ENCODE peak calls at places on chromosomes 4 and X, in ten cellular contexts. One of them, this sample, is unnamed.

GRCh38 chr4:151408380-151408629 is 671 bp upstream of the FHIP1A start:
- DNase-seq in SJSA1: no peak
- DNase-seq in heart right ventricle: no peak
- DNase-seq in CD4-positive, alpha-beta memory T cell: no peak
- DNase-seq in colonic mucosa: peak; percentile 26
- DNase-seq in Karpas-422: no peak
- DNase-seq in ovary: no peak
- DNase-seq in CD8-positive, alpha-beta T cell: no peak
- DNase-seq in neural progenitor cell: no peak
- DNase-seq in breast epithelium: no peak
- DNase-seq in this sample: no peak

GRCh38 chrX:37686348-37686736 is 751 bp downstream of the XK start:
- DNase-seq in SJSA1: no peak
- DNase-seq in heart right ventricle: no peak
- DNase-seq in CD4-positive, alpha-beta memory T cell: no peak
- DNase-seq in colonic mucosa: no peak
- DNase-seq in Karpas-422: no peak
- DNase-seq in ovary: no peak
- DNase-seq in CD8-positive, alpha-beta T cell: no peak
- DNase-seq in neural progenitor cell: no peak
- DNase-seq in breast epithelium: no peak
- DNase-seq in this sample: no peak

GRCh38 chr4:6282247-6282646 is 12.6 kb downstream of the WFS1 start:
- DNase-seq in SJSA1: no peak
- DNase-seq in heart right ventricle: no peak
- DNase-seq in CD4-positive, alpha-beta memory T cell: no peak
- DNase-seq in colonic mucosa: no peak
- DNase-seq in Karpas-422: no peak
- DNase-seq in ovary: peak; percentile 55
- DNase-seq in CD8-positive, alpha-beta T cell: no peak
- DNase-seq in neural progenitor cell: no peak
- DNase-seq in breast epithelium: no peak
- DNase-seq in this sample: no peak

GRCh38 chr4:16162891-16163290 is 63.4 kb downstream of the TAPT1 start:
- DNase-seq in SJSA1: no peak
- DNase-seq in heart right ventricle: no peak
- DNase-seq in CD4-positive, alpha-beta memory T cell: no peak
- DNase-seq in colonic mucosa: no peak
- DNase-seq in Karpas-422: no peak
- DNase-seq in ovary: no peak
- DNase-seq in CD8-positive, alpha-beta T cell: no peak
- DNase-seq in neural progenitor cell: no peak
- DNase-seq in breast epithelium: no peak
- DNase-seq in this sample: no peak

GRCh38 chr4:78938868-78939666 is at the start of gene PAQR3:
- DNase-seq in SJSA1: peak; percentile 83
- DNase-seq in heart right ventricle: peak; percentile 80
- DNase-seq in CD4-positive, alpha-beta memory T cell: peak; percentile 83
- DNase-seq in colonic mucosa: peak; percentile 88
- DNase-seq in Karpas-422: peak; percentile 87
- DNase-seq in ovary: peak; percentile 88
- DNase-seq in CD8-positive, alpha-beta T cell: peak; percentile 67
- DNase-seq in neural progenitor cell: peak; percentile 95
- DNase-seq in breast epithelium: peak; percentile 64
- DNase-seq in this sample: peak; percentile 83

GRCh38 chrX:124433186-124433585 is 86.8 kb downstream of the SH2D1A start:
- DNase-seq in SJSA1: no peak
- DNase-seq in heart right ventricle: no peak
- DNase-seq in CD4-positive, alpha-beta memory T cell: no peak
- DNase-seq in colonic mucosa: no peak
- DNase-seq in Karpas-422: no peak
- DNase-seq in ovary: no peak
- DNase-seq in CD8-positive, alpha-beta T cell: no peak
- DNase-seq in neural progenitor cell: no peak
- DNase-seq in breast epithelium: no peak
- DNase-seq in this sample: no peak

GRCh38 chr4:156568041-156568440 is 403.6 kb downstream of the PDGFC start:
- DNase-seq in SJSA1: no peak
- DNase-seq in heart right ventricle: no peak
- DNase-seq in CD4-positive, alpha-beta memory T cell: no peak
- DNase-seq in colonic mucosa: no peak
- DNase-seq in Karpas-422: no peak
- DNase-seq in ovary: no peak
- DNase-seq in CD8-positive, alpha-beta T cell: no peak
- DNase-seq in neural progenitor cell: peak; percentile 3
- DNase-seq in breast epithelium: no peak
- DNase-seq in this sample: no peak

GRCh38 chrX:11449613-11450012 is 156.4 kb downstream of the AMELX start:
- DNase-seq in SJSA1: no peak
- DNase-seq in heart right ventricle: no peak
- DNase-seq in CD4-positive, alpha-beta memory T cell: no peak
- DNase-seq in colonic mucosa: no peak
- DNase-seq in Karpas-422: no peak
- DNase-seq in ovary: no peak
- DNase-seq in CD8-positive, alpha-beta T cell: no peak
- DNase-seq in neural progenitor cell: no peak
- DNase-seq in breast epithelium: no peak
- DNase-seq in this sample: no peak

GRCh38 chr4:181030961-181031360 is 1212.2 kb upstream of the TENM3 start:
- DNase-seq in SJSA1: no peak
- DNase-seq in heart right ventricle: no peak
- DNase-seq in CD4-positive, alpha-beta memory T cell: no peak
- DNase-seq in colonic mucosa: no peak
- DNase-seq in Karpas-422: no peak
- DNase-seq in ovary: no peak
- DNase-seq in CD8-positive, alpha-beta T cell: no peak
- DNase-seq in neural progenitor cell: no peak
- DNase-seq in breast epithelium: no peak
- DNase-seq in this sample: no peak

GRCh38 chrX:1239681-1240142 is 27.3 kb upstream of the CRLF2 start:
- DNase-seq in SJSA1: no peak
- DNase-seq in heart right ventricle: peak; percentile 48
- DNase-seq in CD4-positive, alpha-beta memory T cell: no peak
- DNase-seq in colonic mucosa: peak; percentile 42
- DNase-seq in Karpas-422: no peak
- DNase-seq in ovary: no peak
- DNase-seq in CD8-positive, alpha-beta T cell: peak; percentile 19
- DNase-seq in neural progenitor cell: no peak
- DNase-seq in breast epithelium: peak; percentile 20
- DNase-seq in this sample: no peak

GRCh38 chrX:65871671-65872311 is 168.1 kb downstream of the VSIG4 start:
- DNase-seq in SJSA1: peak; percentile 8
- DNase-seq in heart right ventricle: peak; percentile 6
- DNase-seq in CD4-positive, alpha-beta memory T cell: no peak
- DNase-seq in colonic mucosa: peak; percentile 61
- DNase-seq in Karpas-422: no peak
- DNase-seq in ovary: no peak
- DNase-seq in CD8-positive, alpha-beta T cell: no peak
- DNase-seq in neural progenitor cell: peak; percentile 40
- DNase-seq in breast epithelium: no peak
- DNase-seq in this sample: no peak

GRCh38 chr4:165506780-165507305 is 128.0 kb downstream of the CPE start:
- DNase-seq in SJSA1: no peak
- DNase-seq in heart right ventricle: no peak
- DNase-seq in CD4-positive, alpha-beta memory T cell: no peak
- DNase-seq in colonic mucosa: no peak
- DNase-seq in Karpas-422: no peak
- DNase-seq in ovary: no peak
- DNase-seq in CD8-positive, alpha-beta T cell: no peak
- DNase-seq in neural progenitor cell: no peak
- DNase-seq in breast epithelium: no peak
- DNase-seq in this sample: no peak

GRCh38 chrX:140664939-140665338 is 44.6 kb upstream of the LINC00632 start:
- DNase-seq in SJSA1: no peak
- DNase-seq in heart right ventricle: no peak
- DNase-seq in CD4-positive, alpha-beta memory T cell: no peak
- DNase-seq in colonic mucosa: no peak
- DNase-seq in Karpas-422: peak; percentile 69
- DNase-seq in ovary: no peak
- DNase-seq in CD8-positive, alpha-beta T cell: no peak
- DNase-seq in neural progenitor cell: no peak
- DNase-seq in breast epithelium: no peak
- DNase-seq in this sample: no peak

GRCh38 chr4:53501561-53501960 is 89.7 kb downstream of the LNX1 start:
- DNase-seq in SJSA1: no peak
- DNase-seq in heart right ventricle: no peak
- DNase-seq in CD4-positive, alpha-beta memory T cell: no peak
- DNase-seq in colonic mucosa: no peak
- DNase-seq in Karpas-422: no peak
- DNase-seq in ovary: no peak
- DNase-seq in CD8-positive, alpha-beta T cell: no peak
- DNase-seq in neural progenitor cell: no peak
- DNase-seq in breast epithelium: no peak
- DNase-seq in this sample: no peak
- H3K27me3 ChIP-seq in SJSA1: no peaks in the 10 kb centered on the region
- H3K27me3 ChIP-seq in heart right ventricle: no peaks in the 10 kb centered on the region
- H3K27me3 ChIP-seq in CD4-positive, alpha-beta memory T cell: no peaks in the 10 kb centered on the region
- H3K27me3 ChIP-seq in colonic mucosa: no peaks in the 10 kb centered on the region
- H3K27me3 ChIP-seq in Karpas-422: no peaks in the 10 kb centered on the region
- H3K27me3 ChIP-seq in ovary: no peaks in the 10 kb centered on the region
- H3K27me3 ChIP-seq in CD8-positive, alpha-beta T cell: no peaks in the 10 kb centered on the region
- H3K27me3 ChIP-seq in neural progenitor cell: no peaks in the 10 kb centered on the region
- H3K27me3 ChIP-seq in breast epithelium: no peaks in the 10 kb centered on the region
- H3K27me3 ChIP-seq in this sample: no peaks in the 10 kb centered on the region

GRCh38 chr4:80308466-80308822 is 27.1 kb upstream of the CFAP299 start:
- DNase-seq in SJSA1: no peak
- DNase-seq in heart right ventricle: no peak
- DNase-seq in CD4-positive, alpha-beta memory T cell: no peak
- DNase-seq in colonic mucosa: no peak
- DNase-seq in Karpas-422: no peak
- DNase-seq in ovary: no peak
- DNase-seq in CD8-positive, alpha-beta T cell: no peak
- DNase-seq in neural progenitor cell: no peak
- DNase-seq in breast epithelium: no peak
- DNase-seq in this sample: no peak

GRCh38 chr4:80309301-80310004 is 26.1 kb upstream of the CFAP299 start:
- DNase-seq in SJSA1: peak; percentile 71
- DNase-seq in heart right ventricle: no peak
- DNase-seq in CD4-positive, alpha-beta memory T cell: no peak
- DNase-seq in colonic mucosa: no peak
- DNase-seq in Karpas-422: no peak
- DNase-seq in ovary: no peak
- DNase-seq in CD8-positive, alpha-beta T cell: no peak
- DNase-seq in neural progenitor cell: no peak
- DNase-seq in breast epithelium: no peak
- DNase-seq in this sample: no peak

GRCh38 chr4:80306255-80306654 is 29.3 kb upstream of the CFAP299 start:
- DNase-seq in SJSA1: peak; percentile 72
- DNase-seq in heart right ventricle: no peak
- DNase-seq in CD4-positive, alpha-beta memory T cell: no peak
- DNase-seq in colonic mucosa: no peak
- DNase-seq in Karpas-422: no peak
- DNase-seq in ovary: no peak
- DNase-seq in CD8-positive, alpha-beta T cell: no peak
- DNase-seq in neural progenitor cell: no peak
- DNase-seq in breast epithelium: no peak
- DNase-seq in this sample: no peak

GRCh38 chr4:80307183-80307735 is 28.3 kb upstream of the CFAP299 start:
- DNase-seq in SJSA1: peak; percentile 58
- DNase-seq in heart right ventricle: no peak
- DNase-seq in CD4-positive, alpha-beta memory T cell: no peak
- DNase-seq in colonic mucosa: no peak
- DNase-seq in Karpas-422: no peak
- DNase-seq in ovary: no peak
- DNase-seq in CD8-positive, alpha-beta T cell: no peak
- DNase-seq in neural progenitor cell: no peak
- DNase-seq in breast epithelium: no peak
- DNase-seq in this sample: no peak

DNA sequence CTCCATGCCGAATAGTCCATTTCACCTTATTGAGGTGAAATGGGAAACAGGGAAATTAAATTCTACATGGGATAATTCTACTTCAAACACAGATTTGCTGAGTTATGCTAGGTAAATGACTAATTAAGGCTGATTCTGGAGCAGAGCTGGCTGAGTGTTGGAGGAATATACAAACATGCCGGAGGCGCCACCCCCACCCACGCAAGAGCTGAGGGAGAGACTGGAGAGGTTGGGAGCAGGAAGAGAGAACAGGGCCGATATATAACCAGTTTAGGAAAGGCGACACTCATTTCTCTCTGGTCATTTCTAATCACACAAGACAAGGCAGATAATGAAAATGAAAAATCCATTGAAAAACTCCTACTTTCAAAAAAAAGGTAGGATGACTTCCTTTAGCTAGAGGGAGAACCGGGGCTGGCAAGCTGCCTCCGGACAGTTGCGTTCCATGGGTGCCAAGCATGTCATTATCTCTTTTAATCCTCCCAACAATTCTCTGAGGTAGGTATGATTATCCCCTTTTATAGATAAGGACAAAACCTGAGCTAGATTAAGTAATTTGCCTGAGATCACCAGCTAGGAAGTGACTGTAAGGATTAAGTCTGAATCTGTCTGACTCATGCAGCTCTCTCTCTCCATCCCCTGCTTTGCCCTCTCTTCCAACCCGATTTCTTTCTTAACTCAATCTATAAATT is 27.6 kb upstream of the CFAP299 start:
- DNase-seq in SJSA1: peak; percentile 79
- DNase-seq in heart right ventricle: no peak
- DNase-seq in CD4-positive, alpha-beta memory T cell: no peak
- DNase-seq in colonic mucosa: no peak
- DNase-seq in Karpas-422: no peak
- DNase-seq in ovary: peak; percentile 22
- DNase-seq in CD8-positive, alpha-beta T cell: no peak
- DNase-seq in neural progenitor cell: peak; percentile 36
- DNase-seq in breast epithelium: no peak
- DNase-seq in this sample: no peak
- H3K4me1 ChIP-seq in SJSA1: peaks cover 62% of the 10 kb centered on the region
- H3K4me1 ChIP-seq in heart right ventricle: no peaks in the 10 kb centered on the region
- H3K4me1 ChIP-seq in CD4-positive, alpha-beta memory T cell: no peaks in the 10 kb centered on the region
- H3K4me1 ChIP-seq in colonic mucosa: no peaks in the 10 kb centered on the region
- H3K4me1 ChIP-seq in Karpas-422: no peaks in the 10 kb centered on the region
- H3K4me1 ChIP-seq in ovary: no peaks in the 10 kb centered on the region
- H3K4me1 ChIP-seq in CD8-positive, alpha-beta T cell: no peaks in the 10 kb centered on the region
- H3K4me1 ChIP-seq in neural progenitor cell: peaks cover 13% of the 10 kb centered on the region
- H3K4me1 ChIP-seq in breast epithelium: no peaks in the 10 kb centered on the region
- H3K4me1 ChIP-seq in this sample: no peaks in the 10 kb centered on the region

GRCh38 chr4:84814100-84814750 is 152.3 kb downstream of the WDFY3 start:
- DNase-seq in SJSA1: peak; percentile 12
- DNase-seq in heart right ventricle: no peak
- DNase-seq in CD4-positive, alpha-beta memory T cell: no peak
- DNase-seq in colonic mucosa: no peak
- DNase-seq in Karpas-422: no peak
- DNase-seq in ovary: no peak
- DNase-seq in CD8-positive, alpha-beta T cell: no peak
- DNase-seq in neural progenitor cell: no peak
- DNase-seq in breast epithelium: no peak
- DNase-seq in this sample: no peak
- H3K27me3 ChIP-seq in SJSA1: no peaks in the 10 kb centered on the region
- H3K27me3 ChIP-seq in heart right ventricle: no peaks in the 10 kb centered on the region
- H3K27me3 ChIP-seq in CD4-positive, alpha-beta memory T cell: no peaks in the 10 kb centered on the region
- H3K27me3 ChIP-seq in colonic mucosa: no peaks in the 10 kb centered on the region
- H3K27me3 ChIP-seq in Karpas-422: no peaks in the 10 kb centered on the region
- H3K27me3 ChIP-seq in ovary: no peaks in the 10 kb centered on the region
- H3K27me3 ChIP-seq in CD8-positive, alpha-beta T cell: no peaks in the 10 kb centered on the region
- H3K27me3 ChIP-seq in neural progenitor cell: no peaks in the 10 kb centered on the region
- H3K27me3 ChIP-seq in breast epithelium: no peaks in the 10 kb centered on the region
- H3K27me3 ChIP-seq in this sample: no peaks in the 10 kb centered on the region

DNA sequence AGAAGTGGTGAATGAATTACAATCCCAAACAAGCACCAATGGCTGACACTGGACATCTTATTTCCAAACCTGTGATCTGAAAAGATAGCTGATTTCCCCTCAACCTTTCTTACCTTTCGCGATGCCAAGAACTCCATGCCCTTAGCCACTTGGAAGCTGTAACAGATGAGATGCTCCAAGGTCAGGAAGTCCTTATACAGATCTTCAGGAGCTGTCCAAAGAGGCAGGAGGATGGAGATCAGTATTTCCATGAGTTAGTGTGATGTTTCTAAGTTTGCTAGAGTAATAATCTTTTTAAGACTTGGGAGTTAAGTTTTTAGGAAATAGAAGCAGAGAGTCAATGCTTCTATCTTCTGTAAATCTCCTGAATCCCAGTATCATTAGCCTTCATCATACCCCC is 32.9 kb downstream of the KDR start:
- DNase-seq in SJSA1: no peak
- DNase-seq in heart right ventricle: no peak
- DNase-seq in CD4-positive, alpha-beta memory T cell: no peak
- DNase-seq in colonic mucosa: no peak
- DNase-seq in Karpas-422: no peak
- DNase-seq in ovary: no peak
- DNase-seq in CD8-positive, alpha-beta T cell: no peak
- DNase-seq in neural progenitor cell: no peak
- DNase-seq in breast epithelium: no peak
- DNase-seq in this sample: no peak
- H3K4me1 ChIP-seq in SJSA1: no peaks in the 10 kb centered on the region
- H3K4me1 ChIP-seq in heart right ventricle: peaks cover 38% of the 10 kb centered on the region
- H3K4me1 ChIP-seq in CD4-positive, alpha-beta memory T cell: no peaks in the 10 kb centered on the region
- H3K4me1 ChIP-seq in colonic mucosa: no peaks in the 10 kb centered on the region
- H3K4me1 ChIP-seq in Karpas-422: no peaks in the 10 kb centered on the region
- H3K4me1 ChIP-seq in ovary: no peaks in the 10 kb centered on the region
- H3K4me1 ChIP-seq in CD8-positive, alpha-beta T cell: no peaks in the 10 kb centered on the region
- H3K4me1 ChIP-seq in neural progenitor cell: peaks cover 14% of the 10 kb centered on the region
- H3K4me1 ChIP-seq in breast epithelium: peaks cover 6% of the 10 kb centered on the region
- H3K4me1 ChIP-seq in this sample: no peaks in the 10 kb centered on the region